ENCODE peak calls at places on chromosomes 5 and 9, in six cellular contexts. I is small intestine, Z is cardiac muscle cell, U is IMR-90, Q is lung, B is heart right ventricle. S is an unnamed sample.

GRCh38 chr9:89850633-89851325 is 246.0 kb downstream of the GADD45G start:
- DNase-seq in I (no peak), Z (no peak), U (peak; percentile 34), Q (peak; percentile 45), B (no peak), S (no peak)

GRCh38 chr5:106171132-106171531 is 1499.6 kb downstream of the EFNA5 start:
- DNase-seq in I (no peak), Z (no peak), U (no peak), Q (no peak), B (no peak), S (no peak)

GRCh38 chr5:66170196-66170919 is 26.3 kb downstream of the SREK1 start:
- DNase-seq in I (no peak), Z (no peak), U (no peak), Q (no peak), B (no peak), S (no peak)

GRCh38 chr5:149027636-149028035 is 35.2 kb downstream of the SH3TC2 start:
- DNase-seq in I (no peak), Z (no peak), U (no peak), Q (no peak), B (no peak), S (no peak)

GRCh38 chr5:73955447-73955846 is 329.5 kb downstream of the ARHGEF28 start:
- DNase-seq in I (no peak), Z (no peak), U (no peak), Q (no peak), B (no peak), S (no peak)

GRCh38 chr5:176748073-176748966 is 62.0 kb upstream of the UNC5A start:
- DNase-seq in I (no peak), Z (no peak), U (no peak), Q (no peak), B (no peak), S (peak; percentile 28)

GRCh38 chr5:14685757-14686156 is 21.2 kb downstream of the OTULIN start:
- DNase-seq in I (peak; percentile 57), Z (peak; percentile 50), U (peak; percentile 69), Q (no peak), B (no peak), S (peak; percentile 64)

GRCh38 chr5:120419110-120419509 is 45.0 kb upstream of the PRR16 start:
- DNase-seq in I (no peak), Z (no peak), U (no peak), Q (no peak), B (no peak), S (peak; percentile 2)

GRCh38 chr9:121271368-121272351 is 3.7 kb downstream of the GSN start:
- DNase-seq in I (no peak), Z (no peak), U (peak; percentile 87), Q (peak; percentile 55), B (no peak), S (no peak)

GRCh38 chr9:7653262-7653661 is 146.3 kb downstream of the DMAC1 start:
- DNase-seq in I (no peak), Z (no peak), U (no peak), Q (no peak), B (no peak), S (no peak)

GRCh38 chr5:14171091-14171490 is 27.9 kb downstream of the TRIO start:
- DNase-seq in I (no peak), Z (no peak), U (peak; percentile 74), Q (no peak), B (no peak), S (no peak)

GRCh38 chr9:90919883-90920282 is 118.3 kb downstream of the SYK start:
- DNase-seq in I (no peak), Z (no peak), U (no peak), Q (no peak), B (peak; percentile 52), S (no peak)

GRCh38 chr5:56818409-56819026 is 3.2 kb downstream of the MAP3K1 start:
- DNase-seq in I (no peak), Z (no peak), U (peak; percentile 57), Q (no peak), B (no peak), S (peak; percentile 10)

GRCh38 chr5:131212471-131213021 is 41.8 kb downstream of the LYRM7 start:
- DNase-seq in I (no peak), Z (no peak), U (no peak), Q (no peak), B (no peak), S (no peak)

GRCh38 chr5:140176028-140176382 is 1.0 kb downstream of the CYSTM1 start:
- DNase-seq in I (peak; percentile 18), Z (peak; percentile 13), U (no peak), Q (no peak), B (no peak), S (no peak)

GRCh38 chr5:140181002-140181483 is 6.1 kb downstream of the CYSTM1 start:
- DNase-seq in I (peak; percentile 83), Z (no peak), U (no peak), Q (no peak), B (no peak), S (no peak)

GRCh38 chr5:140175367-140176027 is 509 bp downstream of the CYSTM1 start:
- DNase-seq in I (peak; percentile 81), Z (peak; percentile 87), U (peak; percentile 56), Q (peak; percentile 77), B (peak; percentile 82), S (no peak)

GRCh38 chr5:140178482-140179116 is 3.6 kb downstream of the CYSTM1 start:
- DNase-seq in I (no peak), Z (no peak), U (no peak), Q (no peak), B (no peak), S (no peak)

DNA sequence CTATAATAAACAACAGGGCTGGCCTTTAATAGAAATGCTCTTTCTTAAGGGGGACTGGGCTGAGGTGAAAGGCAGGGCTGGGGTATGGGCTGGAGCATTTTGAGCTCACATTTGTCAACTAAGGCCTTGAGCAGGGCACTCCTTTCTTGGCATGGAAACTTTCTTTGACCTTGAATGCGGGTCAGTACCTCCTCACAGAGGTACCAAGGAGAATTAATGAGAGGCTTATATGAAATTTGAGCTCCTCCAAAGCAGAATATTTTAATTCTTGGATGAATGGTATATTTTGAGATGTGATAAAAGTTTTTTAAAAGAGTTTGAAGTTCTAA is 3.1 kb downstream of the CYSTM1 start:
- DNase-seq in I (peak; percentile 52), Z (no peak), U (no peak), Q (no peak), B (no peak), S (no peak)
- H3K4me3 ChIP-seq in I (peak overlapping the region; percentile 45), Z (no peak overlapping the region), U (no peak overlapping the region), Q (no peak overlapping the region), B (no peak overlapping the region), S (no peak overlapping the region)

GRCh38 chr5:32405502-32405901 is 39.0 kb downstream of the ZFR start:
- DNase-seq in I (no peak), Z (no peak), U (no peak), Q (no peak), B (no peak), S (no peak)

GRCh38 chr5:32406650-32407049 is 37.9 kb downstream of the ZFR start:
- DNase-seq in I (no peak), Z (no peak), U (no peak), Q (no peak), B (no peak), S (no peak)

GRCh38 chr5:32400394-32400793 is 44.1 kb downstream of the ZFR start:
- DNase-seq in I (no peak), Z (no peak), U (no peak), Q (no peak), B (no peak), S (no peak)

GRCh38 chr5:32403760-32404159 is 40.8 kb downstream of the ZFR start:
- DNase-seq in I (no peak), Z (no peak), U (no peak), Q (no peak), B (no peak), S (no peak)
- H3K36me3 ChIP-seq in I (peaks cover 22% of the 10 kb centered on the region), Z (peaks cover 85% of the 10 kb centered on the region), U (peaks cover 45% of the 10 kb centered on the region), Q (peaks cover 36% of the 10 kb centered on the region), B (no peaks in the 10 kb centered on the region), S (peaks cover 21% of the 10 kb centered on the region)

DNA sequence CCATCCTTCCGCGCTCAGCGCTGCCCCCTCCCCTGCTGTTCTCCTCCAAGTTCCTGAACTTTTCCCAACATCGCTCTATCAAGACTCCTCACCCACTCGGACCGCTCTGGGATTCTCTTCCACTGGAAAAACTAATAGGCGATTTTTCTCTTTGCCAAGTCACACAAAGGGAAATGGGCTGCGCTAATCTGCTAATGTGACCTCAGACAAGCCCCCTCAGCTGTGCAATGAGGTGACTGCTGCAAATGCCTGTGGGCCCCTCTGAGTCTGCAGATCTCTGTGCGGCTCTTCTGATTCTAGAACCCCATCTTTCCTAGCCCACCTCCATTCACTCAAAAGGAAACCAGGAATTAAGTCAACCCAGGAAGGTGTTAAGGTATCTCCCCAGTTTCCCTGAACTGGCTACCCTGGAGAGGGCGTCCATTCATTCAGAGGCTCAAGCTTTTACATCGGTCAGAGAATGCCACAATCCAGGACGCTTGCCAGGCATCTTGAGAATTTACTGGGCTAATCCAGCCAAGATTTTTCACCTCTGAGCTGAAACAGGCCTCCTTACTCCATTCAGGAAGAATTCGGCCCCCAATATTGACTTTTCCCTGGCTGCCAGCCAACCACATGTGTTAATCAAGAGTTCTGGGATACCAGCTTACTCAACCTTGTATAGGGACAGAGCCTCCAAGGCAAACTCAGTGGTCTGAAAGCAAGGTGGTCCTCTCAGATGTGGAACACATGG is 795 bp upstream of the ADAMTS12 start:
- DNase-seq in I (no peak), Z (peak; percentile 55), U (peak; percentile 94), Q (no peak), B (no peak), S (peak; percentile 29)
- H3K27me3 ChIP-seq in I (no peaks in the 10 kb centered on the region), Z (no peaks in the 10 kb centered on the region), U (no peaks in the 10 kb centered on the region), Q (no peaks in the 10 kb centered on the region), B (peaks cover 38% of the 10 kb centered on the region), S (no peaks in the 10 kb centered on the region)

GRCh38 chr5:174721522-174722432 is 2.6 kb upstream of the MSX2 start:
- DNase-seq in I (no peak), Z (no peak), U (no peak), Q (no peak), B (no peak), S (no peak)
- H3K4me3 ChIP-seq in I (no peak overlapping the region), Z (peak overlapping the region; percentile 17), U (peak overlapping the region; percentile 32), Q (no peak overlapping the region), B (peak overlapping the region; percentile 14), S (peak overlapping the region; percentile 25)

DNA sequence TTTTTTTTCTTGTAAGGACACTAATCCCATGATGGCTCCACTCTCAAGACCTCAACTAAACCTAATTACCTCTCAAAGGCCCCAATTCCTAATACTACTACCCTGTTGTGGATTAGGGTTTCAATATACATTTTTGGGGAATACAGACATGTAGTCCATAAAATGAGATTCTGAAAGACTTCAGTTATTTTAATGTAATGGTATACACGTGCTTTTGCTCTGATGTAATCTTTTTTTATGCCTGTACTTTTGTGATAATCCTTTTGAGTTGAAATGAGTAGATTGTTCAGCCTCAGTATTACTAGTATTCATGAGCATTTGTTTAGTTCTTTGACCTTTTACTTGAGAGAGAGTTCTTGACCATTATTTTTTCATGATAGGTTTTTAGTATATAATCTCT is 9.5 kb downstream of the CEP78 start:
- DNase-seq in I (no peak), Z (no peak), U (no peak), Q (no peak), B (no peak), S (no peak)
- H3K36me3 ChIP-seq in I (no peaks in the 10 kb centered on the region), Z (peaks cover 3% of the 10 kb centered on the region), U (peaks cover 3% of the 10 kb centered on the region), Q (peaks cover 3% of the 10 kb centered on the region), B (no peaks in the 10 kb centered on the region), S (peaks cover 2% of the 10 kb centered on the region)

DNA sequence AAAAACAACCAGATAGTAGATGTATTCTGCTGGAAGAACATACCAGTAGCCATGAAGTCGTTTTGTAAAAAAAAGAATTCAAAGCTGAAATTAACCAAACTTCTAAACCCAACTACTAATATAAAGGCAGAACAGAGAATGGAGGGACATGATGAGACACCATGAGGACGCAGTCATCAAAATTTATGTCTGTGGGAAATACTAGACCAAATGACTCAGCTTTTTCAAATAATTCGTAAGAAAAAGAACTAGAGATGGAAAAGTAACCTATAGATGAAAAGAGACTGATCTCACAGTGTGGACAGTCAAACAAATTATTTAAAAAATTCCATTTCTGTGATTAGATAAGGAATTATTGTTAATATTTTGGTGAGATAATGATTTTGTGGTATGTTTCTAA is 10.3 kb downstream of the TTC23L start:
- DNase-seq in I (no peak), Z (no peak), U (no peak), Q (no peak), B (no peak), S (no peak)
- H3K27me3 ChIP-seq in I (no peaks in the 10 kb centered on the region), Z (no peaks in the 10 kb centered on the region), U (no peaks in the 10 kb centered on the region), Q (no peaks in the 10 kb centered on the region), B (no peaks in the 10 kb centered on the region), S (no peaks in the 10 kb centered on the region)